ENCODE peak calls at places on chromosomes 6 and 20, in nine cellular contexts. Z is A549, Q is ovary, D is stomach, H is SK-N-SH, B is transverse colon, T is sigmoid colon, O is GM12878, I is upper lobe of left lung. U is an unnamed sample. For H3K4me1, the result is how much of the 10 kb centered on the place peaks cover.

GRCh38 chr20:57810511-57811372 is 100.9 kb upstream of the PMEPA1 start:
- DNase-seq in Z (peak), Q (no peak), D (no peak), H (no peak), B (no peak), T (peak), O (no peak), I (no peak), U (no peak)

GRCh38 chr6:132764370-132764769 is 6.7 kb upstream of the VNN2 start:
- DNase-seq in Z (peak), Q (no peak), D (peak), H (no peak), B (no peak), T (no peak), O (no peak), I (no peak), U (no peak)

GRCh38 chr20:59977086-59977485 is 18.9 kb downstream of the CDH26 start:
- DNase-seq in Z (no peak), Q (no peak), D (no peak), H (no peak), B (no peak), T (no peak), O (no peak), I (peak), U (no peak)

GRCh38 chr6:135251964-135252429 is 70.9 kb downstream of the MYB start:
- DNase-seq in Z (no peak), Q (no peak), D (no peak), H (no peak), B (peak), T (no peak), O (no peak), I (no peak), U (no peak)

GRCh38 chr6:125312478-125312877 is 10.7 kb upstream of the HDDC2 start:
- DNase-seq in Z (peak), Q (no peak), D (peak), H (no peak), B (no peak), T (no peak), O (no peak), I (no peak), U (no peak)

GRCh38 chr20:5039255-5039657 is 37.9 kb upstream of the SLC23A2 start:
- DNase-seq in Z (no peak), Q (no peak), D (no peak), H (no peak), B (no peak), T (no peak), O (peak), I (no peak), U (no peak)

GRCh38 chr6:100103194-100103593 is 109.2 kb upstream of the MCHR2 start:
- DNase-seq in Z (no peak), Q (no peak), D (no peak), H (no peak), B (no peak), T (no peak), O (no peak), I (no peak), U (no peak)

GRCh38 chr6:44275749-44276648 is 5.7 kb downstream of the TMEM151B start:
- DNase-seq in Z (no peak), Q (peak), D (no peak), H (peak), B (no peak), T (no peak), O (no peak), I (peak), U (no peak)

GRCh38 chr20:18906046-18906445 is 92.5 kb downstream of the SCP2D1 start:
- DNase-seq in Z (no peak), Q (no peak), D (no peak), H (no peak), B (no peak), T (no peak), O (no peak), I (no peak), U (no peak)

GRCh38 chr6:1485678-1486077 is 96.3 kb downstream of the FOXF2 start:
- DNase-seq in Z (peak), Q (no peak), D (no peak), H (no peak), B (no peak), T (no peak), O (no peak), I (no peak), U (no peak)

GRCh38 chr6:153790048-153790447 is 249.0 kb upstream of the OPRM1 start:
- DNase-seq in Z (peak), Q (no peak), D (no peak), H (peak), B (no peak), T (no peak), O (no peak), I (no peak), U (no peak)

GRCh38 chr6:169800668-169801395 is 49.4 kb downstream of the ERMARD start:
- DNase-seq in Z (peak), Q (peak), D (peak), H (no peak), B (peak), T (no peak), O (no peak), I (peak), U (no peak)

GRCh38 chr6:63553208-63553607 is 19.1 kb upstream of the LOC128125822 start:
- DNase-seq in Z (no peak), Q (no peak), D (no peak), H (no peak), B (no peak), T (no peak), O (peak), I (no peak), U (no peak)

GRCh38 chr20:13261460-13262301 is 40.6 kb downstream of the ISM1 start:
- DNase-seq in Z (peak), Q (no peak), D (peak), H (peak), B (peak), T (no peak), O (no peak), I (peak), U (peak)

GRCh38 chr6:54718541-54719023 is 128.0 kb upstream of the FAM83B start:
- DNase-seq in Z (no peak), Q (no peak), D (no peak), H (no peak), B (peak), T (no peak), O (no peak), I (no peak), U (no peak)

GRCh38 chr6:139313229-139313628 is 21.4 kb upstream of the TXLNB start:
- DNase-seq in Z (no peak), Q (no peak), D (no peak), H (no peak), B (no peak), T (no peak), O (no peak), I (no peak), U (no peak)

GRCh38 chr6:148491638-148492210 is 149.1 kb downstream of the SASH1 start:
- DNase-seq in Z (no peak), Q (no peak), D (no peak), H (no peak), B (no peak), T (no peak), O (no peak), I (no peak), U (no peak)

GRCh38 chr6:2819115-2819514 is 22.5 kb downstream of the SERPINB1 start:
- DNase-seq in Z (no peak), Q (no peak), D (no peak), H (no peak), B (no peak), T (no peak), O (no peak), I (no peak), U (no peak)

GRCh38 chr6:139640453-139640852 is 266.0 kb upstream of the CITED2 start:
- DNase-seq in Z (no peak), Q (no peak), D (no peak), H (no peak), B (no peak), T (no peak), O (peak), I (no peak), U (no peak)

GRCh38 chr20:21739682-21740081 is 34.2 kb downstream of the PAX1 start:
- DNase-seq in Z (no peak), Q (no peak), D (no peak), H (no peak), B (no peak), T (no peak), O (no peak), I (peak), U (no peak)

GRCh38 chr20:3940905-3941304 is 51.7 kb downstream of the PANK2 start:
- DNase-seq in Z (no peak), Q (no peak), D (no peak), H (no peak), B (no peak), T (no peak), O (no peak), I (no peak), U (no peak)

GRCh38 chr6:165842291-165842936 is 179.4 kb upstream of the PDE10A start:
- DNase-seq in Z (no peak), Q (no peak), D (no peak), H (no peak), B (no peak), T (no peak), O (no peak), I (no peak), U (no peak)

GRCh38 chr6:81138236-81138635 is 614.2 kb downstream of the TENT5A start:
- DNase-seq in Z (no peak), Q (no peak), D (no peak), H (no peak), B (no peak), T (no peak), O (no peak), I (no peak), U (no peak)

GRCh38 chr20:50992733-50993457 is 30.0 kb downstream of the KCNG1 start:
- DNase-seq in Z (peak), Q (no peak), D (no peak), H (peak), B (peak), T (no peak), O (peak), I (no peak), U (no peak)

GRCh38 chr20:15515706-15516105 is 1057.5 kb downstream of the KIF16B start:
- DNase-seq in Z (no peak), Q (no peak), D (no peak), H (peak), B (no peak), T (no peak), O (no peak), I (no peak), U (no peak)

GRCh38 chr20:62826646-62827322 is 9.9 kb downstream of the COL9A3 start:
- DNase-seq in Z (no peak), Q (no peak), D (no peak), H (no peak), B (no peak), T (no peak), O (no peak), I (peak), U (no peak)

GRCh38 chr6:42710316-42710715 is 12.1 kb downstream of the PRPH2 start:
- DNase-seq in Z (no peak), Q (no peak), D (no peak), H (no peak), B (no peak), T (no peak), O (no peak), I (no peak), U (no peak)

GRCh38 chr20:46559685-46560440 is 9.4 kb upstream of the OCSTAMP start:
- DNase-seq in Z (no peak), Q (no peak), D (no peak), H (no peak), B (no peak), T (no peak), O (no peak), I (no peak), U (no peak)

GRCh38 chr6:136073216-136073615 is 176.9 kb downstream of the MTFR2 start:
- DNase-seq in Z (no peak), Q (no peak), D (no peak), H (no peak), B (no peak), T (no peak), O (no peak), I (no peak), U (no peak)

GRCh38 chr6:169167581-169168301 is 85.9 kb downstream of the THBS2 start:
- DNase-seq in Z (no peak), Q (no peak), D (peak), H (peak), B (no peak), T (peak), O (no peak), I (no peak), U (no peak)

GRCh38 chr6:33950891-33951889 is 147.4 kb upstream of the MLN start:
- DNase-seq in Z (no peak), Q (no peak), D (no peak), H (no peak), B (no peak), T (no peak), O (no peak), I (peak), U (no peak)

GRCh38 chr6:33949877-33950831 is 146.4 kb upstream of the MLN start:
- DNase-seq in Z (no peak), Q (no peak), D (no peak), H (no peak), B (peak), T (no peak), O (no peak), I (peak), U (no peak)

GRCh38 chr6:33947916-33948594 is 144.3 kb upstream of the MLN start:
- DNase-seq in Z (no peak), Q (no peak), D (no peak), H (no peak), B (no peak), T (no peak), O (no peak), I (no peak), U (no peak)

GRCh38 chr6:33947047-33947446 is 143.2 kb upstream of the MLN start:
- DNase-seq in Z (no peak), Q (no peak), D (no peak), H (no peak), B (no peak), T (no peak), O (no peak), I (no peak), U (no peak)

GRCh38 chr6:33949111-33949510 is 145.3 kb upstream of the MLN start:
- DNase-seq in Z (no peak), Q (no peak), D (peak), H (no peak), B (no peak), T (no peak), O (no peak), I (no peak), U (no peak)
- H3K4me1 ChIP-seq in Z (under half), Q (under half), D (under half), H (under half), B (under half), T (under half), O (under half), I (under half), U (under half)

GRCh38 chr6:34768148-34768547 is 10.8 kb downstream of the SNRPC start:
- DNase-seq in Z (no peak), Q (no peak), D (no peak), H (no peak), B (no peak), T (no peak), O (no peak), I (no peak), U (no peak)
- H3K27ac ChIP-seq in Z (no peak), Q (no peak), D (no peak), H (no peak), B (no peak), T (no peak), O (no peak), I (no peak), U (no peak)

GRCh38 chr20:56778765-56779195 is 149.7 kb downstream of the TFAP2C start:
- DNase-seq in Z (peak), Q (no peak), D (no peak), H (peak), B (no peak), T (no peak), O (no peak), I (no peak), U (no peak)
- TF ChIP-seq EP300 in Z (no peak), Q (no peak), D (no peak), H (no peak), B (no peak), T (no peak), O (no peak), I (no peak), U (no peak)

GRCh38 chr6:35019171-35019570 is 122.0 kb downstream of the TCP11 start:
- DNase-seq in Z (no peak), Q (no peak), D (no peak), H (no peak), B (no peak), T (no peak), O (no peak), I (no peak), U (no peak)

GRCh38 chr6:35016417-35017221 is 124.5 kb downstream of the TCP11 start:
- DNase-seq in Z (no peak), Q (peak), D (peak), H (no peak), B (no peak), T (peak), O (no peak), I (no peak), U (peak)

GRCh38 chr6:35018746-35019145 is 122.4 kb downstream of the TCP11 start:
- DNase-seq in Z (no peak), Q (no peak), D (no peak), H (no peak), B (no peak), T (no peak), O (no peak), I (no peak), U (no peak)

GRCh38 chr6:35018184-35018523 is 123.0 kb downstream of the TCP11 start:
- DNase-seq in Z (no peak), Q (no peak), D (no peak), H (no peak), B (no peak), T (no peak), O (no peak), I (no peak), U (no peak)

GRCh38 chr6:35017461-35018183 is 123.5 kb downstream of the TCP11 start:
- DNase-seq in Z (no peak), Q (peak), D (no peak), H (no peak), B (peak), T (peak), O (no peak), I (peak), U (peak)
- H3K4me1 ChIP-seq in Z (under half), Q (under half), D (under half), H (under half), B (under half), T (under half), O (under half), I (half or more), U (under half)

DNA sequence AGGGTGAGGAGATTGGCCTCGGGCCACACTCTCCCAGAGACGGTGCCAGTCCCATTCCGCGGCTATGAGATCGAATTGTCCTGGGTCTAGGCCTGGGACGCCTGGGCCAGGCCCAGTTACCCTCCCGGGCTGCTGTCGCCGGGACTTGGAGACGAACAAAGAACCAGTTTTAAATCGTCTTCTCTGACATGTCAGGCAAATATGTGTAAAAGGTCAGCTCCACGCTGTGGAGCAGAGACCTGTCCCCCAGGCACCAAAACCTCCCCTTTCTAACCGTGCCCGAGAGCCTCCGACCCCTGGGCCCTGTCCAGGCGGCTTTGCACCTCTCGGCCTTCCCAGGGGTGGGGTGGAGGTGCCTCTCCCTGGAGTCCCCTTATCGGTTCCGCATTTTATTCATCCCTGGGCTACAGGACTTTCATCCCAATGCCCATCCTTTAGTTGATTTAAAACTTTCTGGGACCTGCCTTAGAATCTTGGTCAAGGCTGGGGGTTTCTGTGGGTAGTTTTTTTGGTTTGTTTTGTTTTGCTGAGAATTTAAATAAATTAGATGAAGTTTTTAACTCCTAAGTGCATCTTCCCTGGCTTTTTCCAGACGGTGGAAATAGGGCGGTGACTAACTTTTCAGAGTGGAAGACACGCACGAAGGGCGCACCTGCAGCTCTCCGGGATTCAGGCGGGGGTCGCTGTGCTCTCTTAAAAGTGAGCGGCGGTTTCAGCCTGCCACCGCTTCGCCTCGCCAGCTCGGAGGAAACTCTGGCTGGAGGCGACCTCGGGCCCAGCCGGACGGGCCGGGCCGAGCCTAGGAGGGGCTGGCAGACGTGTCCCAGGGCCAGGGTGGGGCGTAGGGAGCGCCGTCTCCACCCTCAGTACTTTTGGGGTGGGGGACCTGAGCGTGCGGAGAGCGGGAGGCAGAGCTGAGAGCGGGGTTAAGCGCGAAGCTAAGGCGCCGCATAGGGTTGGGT is 6.0 kb upstream of the TFAP2A start:
- DNase-seq in Z (no peak), Q (no peak), D (no peak), H (no peak), B (no peak), T (no peak), O (no peak), I (peak), U (no peak)
- H3K27ac ChIP-seq in Z (no peak), Q (no peak), D (no peak), H (no peak), B (no peak), T (no peak), O (no peak), I (no peak), U (no peak)

GRCh38 chr6:52389264-52389625 is 27.3 kb downstream of the PAQR8 start:
- DNase-seq in Z (no peak), Q (no peak), D (no peak), H (peak), B (no peak), T (no peak), O (no peak), I (no peak), U (no peak)

GRCh38 chr6:52390361-52390727 is 28.4 kb downstream of the PAQR8 start:
- DNase-seq in Z (no peak), Q (no peak), D (no peak), H (peak), B (no peak), T (no peak), O (peak), I (no peak), U (no peak)

GRCh38 chr6:52388790-52389189 is 26.8 kb downstream of the PAQR8 start:
- DNase-seq in Z (no peak), Q (no peak), D (no peak), H (no peak), B (no peak), T (no peak), O (no peak), I (no peak), U (no peak)

GRCh38 chr6:52391599-52391998 is 28.5 kb upstream of the EFHC1 start:
- DNase-seq in Z (no peak), Q (no peak), D (no peak), H (no peak), B (no peak), T (no peak), O (no peak), I (no peak), U (no peak)

DNA sequence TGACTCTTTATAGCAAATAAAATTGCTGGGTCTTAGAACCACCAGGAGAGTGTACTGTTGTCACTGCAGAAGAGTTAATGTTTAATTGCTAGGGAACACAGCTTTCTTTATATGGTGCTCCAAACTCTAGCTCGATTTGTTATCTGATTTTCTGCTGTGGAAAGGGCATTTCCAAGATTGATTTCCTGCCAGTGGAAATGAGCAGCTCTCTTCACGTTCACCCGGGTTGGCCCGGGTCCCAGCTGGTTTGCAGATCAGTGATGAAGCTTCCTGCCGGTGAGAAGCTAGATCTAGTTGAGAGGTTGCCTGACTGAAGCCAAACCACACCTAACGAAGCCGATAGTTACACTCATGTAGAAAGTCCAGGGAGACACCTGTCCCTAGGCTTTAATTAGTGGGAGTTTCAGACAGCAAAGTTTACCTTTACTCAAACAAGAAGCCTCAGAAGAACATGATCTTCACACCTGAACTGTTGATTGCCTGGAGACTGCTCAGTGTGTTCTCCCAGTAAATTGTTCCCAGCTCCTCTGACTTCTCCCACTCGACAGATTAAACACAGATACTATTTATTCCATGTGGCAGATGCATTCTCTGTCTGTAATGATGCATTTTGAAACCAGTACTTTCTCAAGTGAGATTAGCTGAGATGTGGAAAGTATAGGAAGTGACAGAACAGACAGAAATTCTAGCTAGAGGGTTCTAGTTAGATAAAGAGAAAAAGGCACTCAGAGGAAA is 27.8 kb downstream of the PAQR8 start:
- DNase-seq in Z (peak), Q (no peak), D (peak), H (peak), B (peak), T (no peak), O (peak), I (no peak), U (no peak)
- TF ChIP-seq EP300 in Z (no peak), Q (no peak), D (no peak), H (no peak), B (no peak), T (no peak), O (peak), I (no peak), U (no peak)